ENCODE peak calls at places on chromosomes 16 and 17, in eight cellular contexts. One of them, this sample, is unnamed.

GRCh38 chr16:90046122-90046970 is 27.1 kb upstream of the DBNDD1 start:
- DNase-seq in HCT116: no peak
- DNase-seq in tibial artery: no peak
- DNase-seq in naive thymus-derived CD4-positive, alpha-beta T cell: no peak
- DNase-seq in MM.1S: no peak
- DNase-seq in GM23248: no peak
- DNase-seq in heart left ventricle: no peak
- DNase-seq in caudate nucleus: no peak
- DNase-seq in this sample: no peak

GRCh38 chr17:64009571-64010402 is 10.6 kb downstream of the ICAM2 start:
- DNase-seq in naive thymus-derived CD4-positive, alpha-beta T cell: no peak
- DNase-seq in MM.1S: no peak
- DNase-seq in tibial artery: no peak
- DNase-seq in heart left ventricle: no peak
- DNase-seq in caudate nucleus: no peak
- DNase-seq in HCT116: no peak
- DNase-seq in GM23248: peak; percentile 64
- DNase-seq in this sample: no peak

GRCh38 chr16:23976091-23977001 is 140.6 kb downstream of the PRKCB start:
- DNase-seq in HCT116: no peak
- DNase-seq in caudate nucleus: no peak
- DNase-seq in MM.1S: no peak
- DNase-seq in heart left ventricle: no peak
- DNase-seq in tibial artery: no peak
- DNase-seq in naive thymus-derived CD4-positive, alpha-beta T cell: no peak
- DNase-seq in GM23248: no peak
- DNase-seq in this sample: no peak

GRCh38 chr16:60419859-60420258 is 1616.4 kb downstream of the CDH8 start:
- DNase-seq in heart left ventricle: no peak
- DNase-seq in naive thymus-derived CD4-positive, alpha-beta T cell: no peak
- DNase-seq in HCT116: no peak
- DNase-seq in MM.1S: no peak
- DNase-seq in caudate nucleus: no peak
- DNase-seq in GM23248: no peak
- DNase-seq in tibial artery: no peak
- DNase-seq in this sample: no peak

GRCh38 chr16:88754912-88755744 is 29.9 kb downstream of the PIEZO1 start:
- DNase-seq in GM23248: peak; percentile 83
- DNase-seq in naive thymus-derived CD4-positive, alpha-beta T cell: no peak
- DNase-seq in heart left ventricle: no peak
- DNase-seq in caudate nucleus: no peak
- DNase-seq in HCT116: no peak
- DNase-seq in MM.1S: no peak
- DNase-seq in tibial artery: no peak
- DNase-seq in this sample: peak; percentile 43

GRCh38 chr17:63309021-63309420 is 137.1 kb downstream of the CYB561 start:
- DNase-seq in tibial artery: no peak
- DNase-seq in MM.1S: no peak
- DNase-seq in naive thymus-derived CD4-positive, alpha-beta T cell: no peak
- DNase-seq in GM23248: peak; percentile 45
- DNase-seq in caudate nucleus: no peak
- DNase-seq in HCT116: no peak
- DNase-seq in heart left ventricle: no peak
- DNase-seq in this sample: no peak

GRCh38 chr16:84795338-84796053 is 24.3 kb upstream of the CRISPLD2 start:
- DNase-seq in naive thymus-derived CD4-positive, alpha-beta T cell: no peak
- DNase-seq in tibial artery: peak; percentile 95
- DNase-seq in GM23248: peak; percentile 97
- DNase-seq in HCT116: no peak
- DNase-seq in caudate nucleus: no peak
- DNase-seq in MM.1S: no peak
- DNase-seq in heart left ventricle: peak; percentile 83
- DNase-seq in this sample: no peak

GRCh38 chr17:43732961-43733360 is 25.6 kb downstream of the SOST start:
- DNase-seq in naive thymus-derived CD4-positive, alpha-beta T cell: no peak
- DNase-seq in MM.1S: no peak
- DNase-seq in HCT116: no peak
- DNase-seq in heart left ventricle: no peak
- DNase-seq in GM23248: peak; percentile 91
- DNase-seq in caudate nucleus: no peak
- DNase-seq in tibial artery: no peak
- DNase-seq in this sample: no peak

GRCh38 chr17:79034931-79035485 is 11.0 kb downstream of the C1QTNF1 start:
- DNase-seq in GM23248: no peak
- DNase-seq in tibial artery: peak; percentile 40
- DNase-seq in naive thymus-derived CD4-positive, alpha-beta T cell: no peak
- DNase-seq in HCT116: no peak
- DNase-seq in heart left ventricle: no peak
- DNase-seq in MM.1S: no peak
- DNase-seq in caudate nucleus: no peak
- DNase-seq in this sample: no peak

GRCh38 chr16:87115646-87116045 is 201.5 kb downstream of the C16orf95 start:
- DNase-seq in tibial artery: no peak
- DNase-seq in MM.1S: no peak
- DNase-seq in naive thymus-derived CD4-positive, alpha-beta T cell: no peak
- DNase-seq in caudate nucleus: no peak
- DNase-seq in GM23248: no peak
- DNase-seq in HCT116: no peak
- DNase-seq in heart left ventricle: no peak
- DNase-seq in this sample: no peak

GRCh38 chr16:70808371-70808770 is 7.4 kb upstream of the VAC14 start:
- DNase-seq in HCT116: no peak
- DNase-seq in caudate nucleus: no peak
- DNase-seq in tibial artery: no peak
- DNase-seq in MM.1S: no peak
- DNase-seq in heart left ventricle: no peak
- DNase-seq in GM23248: no peak
- DNase-seq in naive thymus-derived CD4-positive, alpha-beta T cell: no peak
- DNase-seq in this sample: no peak

GRCh38 chr16:1561836-1562235 is 28.4 kb downstream of the TMEM204 start:
- DNase-seq in HCT116: no peak
- DNase-seq in naive thymus-derived CD4-positive, alpha-beta T cell: no peak
- DNase-seq in tibial artery: no peak
- DNase-seq in caudate nucleus: no peak
- DNase-seq in heart left ventricle: no peak
- DNase-seq in MM.1S: no peak
- DNase-seq in GM23248: no peak
- DNase-seq in this sample: no peak

GRCh38 chr17:45784583-45785372 is 658 bp downstream of the CRHR1 start:
- DNase-seq in tibial artery: no peak
- DNase-seq in naive thymus-derived CD4-positive, alpha-beta T cell: no peak
- DNase-seq in heart left ventricle: no peak
- DNase-seq in HCT116: no peak
- DNase-seq in MM.1S: no peak
- DNase-seq in GM23248: peak; percentile 52
- DNase-seq in caudate nucleus: no peak
- DNase-seq in this sample: peak; percentile 27

GRCh38 chr17:37310940-37311339 is 64.8 kb upstream of the C17orf78 start:
- DNase-seq in MM.1S: no peak
- DNase-seq in GM23248: peak; percentile 20
- DNase-seq in HCT116: no peak
- DNase-seq in naive thymus-derived CD4-positive, alpha-beta T cell: no peak
- DNase-seq in caudate nucleus: no peak
- DNase-seq in tibial artery: no peak
- DNase-seq in heart left ventricle: no peak
- DNase-seq in this sample: no peak

GRCh38 chr16:70159355-70160348 is 13.9 kb upstream of the CLEC18C start:
- DNase-seq in MM.1S: no peak
- DNase-seq in caudate nucleus: no peak
- DNase-seq in GM23248: peak; percentile 24
- DNase-seq in heart left ventricle: no peak
- DNase-seq in naive thymus-derived CD4-positive, alpha-beta T cell: no peak
- DNase-seq in HCT116: no peak
- DNase-seq in tibial artery: no peak
- DNase-seq in this sample: no peak

GRCh38 chr17:56309897-56310296 is 156.6 kb downstream of the ANKFN1 start:
- DNase-seq in HCT116: no peak
- DNase-seq in MM.1S: no peak
- DNase-seq in caudate nucleus: no peak
- DNase-seq in naive thymus-derived CD4-positive, alpha-beta T cell: no peak
- DNase-seq in GM23248: no peak
- DNase-seq in heart left ventricle: no peak
- DNase-seq in tibial artery: no peak
- DNase-seq in this sample: no peak

GRCh38 chr17:67477687-67478086 is 100.6 kb downstream of the PITPNC1 start:
- DNase-seq in caudate nucleus: no peak
- DNase-seq in tibial artery: no peak
- DNase-seq in naive thymus-derived CD4-positive, alpha-beta T cell: peak; percentile 26
- DNase-seq in HCT116: peak; percentile 43
- DNase-seq in heart left ventricle: no peak
- DNase-seq in MM.1S: no peak
- DNase-seq in GM23248: peak; percentile 85
- DNase-seq in this sample: peak; percentile 70

GRCh38 chr17:67475161-67475887 is 98.2 kb downstream of the PITPNC1 start:
- DNase-seq in caudate nucleus: no peak
- DNase-seq in heart left ventricle: peak; percentile 79
- DNase-seq in MM.1S: peak; percentile 24
- DNase-seq in GM23248: peak; percentile 86
- DNase-seq in tibial artery: peak; percentile 82
- DNase-seq in HCT116: peak; percentile 75
- DNase-seq in naive thymus-derived CD4-positive, alpha-beta T cell: peak; percentile 80
- DNase-seq in this sample: peak; percentile 85

GRCh38 chr17:67479119-67479517 is 102.0 kb downstream of the PITPNC1 start:
- DNase-seq in heart left ventricle: no peak
- DNase-seq in caudate nucleus: no peak
- DNase-seq in HCT116: no peak
- DNase-seq in MM.1S: no peak
- DNase-seq in tibial artery: no peak
- DNase-seq in naive thymus-derived CD4-positive, alpha-beta T cell: no peak
- DNase-seq in GM23248: no peak
- DNase-seq in this sample: no peak

GRCh38 chr17:67476787-67477335 is 99.8 kb downstream of the PITPNC1 start:
- DNase-seq in GM23248: peak; percentile 18
- DNase-seq in HCT116: no peak
- DNase-seq in caudate nucleus: no peak
- DNase-seq in naive thymus-derived CD4-positive, alpha-beta T cell: no peak
- DNase-seq in tibial artery: no peak
- DNase-seq in MM.1S: no peak
- DNase-seq in heart left ventricle: no peak
- DNase-seq in this sample: no peak

GRCh38 chr17:67478266-67479118 is 101.4 kb downstream of the PITPNC1 start:
- DNase-seq in GM23248: no peak
- DNase-seq in heart left ventricle: no peak
- DNase-seq in naive thymus-derived CD4-positive, alpha-beta T cell: no peak
- DNase-seq in caudate nucleus: no peak
- DNase-seq in HCT116: no peak
- DNase-seq in tibial artery: no peak
- DNase-seq in MM.1S: no peak
- DNase-seq in this sample: peak; percentile 24
- H3K27ac ChIP-seq in GM23248: peak overlapping the region; percentile 72
- H3K27ac ChIP-seq in heart left ventricle: peak overlapping the region; percentile 39
- H3K27ac ChIP-seq in naive thymus-derived CD4-positive, alpha-beta T cell: peak overlapping the region; percentile 77
- H3K27ac ChIP-seq in caudate nucleus: peak overlapping the region; percentile 95
- H3K27ac ChIP-seq in HCT116: no peak overlapping the region
- H3K27ac ChIP-seq in tibial artery: no peak overlapping the region
- H3K27ac ChIP-seq in MM.1S: no peak overlapping the region
- H3K27ac ChIP-seq in this sample: peak overlapping the region; percentile 34

GRCh38 chr17:6549384-6550036 is 6.8 kb downstream of the PITPNM3 start:
- DNase-seq in heart left ventricle: no peak
- DNase-seq in naive thymus-derived CD4-positive, alpha-beta T cell: no peak
- DNase-seq in tibial artery: no peak
- DNase-seq in GM23248: no peak
- DNase-seq in caudate nucleus: no peak
- DNase-seq in HCT116: no peak
- DNase-seq in MM.1S: no peak
- DNase-seq in this sample: no peak
- H3K27ac ChIP-seq in heart left ventricle: no peak overlapping the region
- H3K27ac ChIP-seq in naive thymus-derived CD4-positive, alpha-beta T cell: no peak overlapping the region
- H3K27ac ChIP-seq in tibial artery: no peak overlapping the region
- H3K27ac ChIP-seq in GM23248: no peak overlapping the region
- H3K27ac ChIP-seq in caudate nucleus: peak overlapping the region; percentile 73
- H3K27ac ChIP-seq in HCT116: no peak overlapping the region
- H3K27ac ChIP-seq in MM.1S: no peak overlapping the region
- H3K27ac ChIP-seq in this sample: no peak overlapping the region

GRCh38 chr16:11677451-11677951 is 9.2 kb downstream of the SNN start:
- DNase-seq in naive thymus-derived CD4-positive, alpha-beta T cell: no peak
- DNase-seq in caudate nucleus: no peak
- DNase-seq in heart left ventricle: peak; percentile 19
- DNase-seq in GM23248: peak; percentile 37
- DNase-seq in MM.1S: peak; percentile 13
- DNase-seq in HCT116: no peak
- DNase-seq in tibial artery: no peak
- DNase-seq in this sample: no peak
- H3K27ac ChIP-seq in naive thymus-derived CD4-positive, alpha-beta T cell: peak overlapping the region; percentile 20
- H3K27ac ChIP-seq in caudate nucleus: peak overlapping the region; percentile 52
- H3K27ac ChIP-seq in heart left ventricle: no peak overlapping the region
- H3K27ac ChIP-seq in GM23248: no peak overlapping the region
- H3K27ac ChIP-seq in MM.1S: peak overlapping the region; percentile 92
- H3K27ac ChIP-seq in HCT116: peak overlapping the region; percentile 4
- H3K27ac ChIP-seq in tibial artery: peak overlapping the region; percentile 21
- H3K27ac ChIP-seq in this sample: peak overlapping the region; percentile 34

GRCh38 chr17:41836550-41837196 is 641 bp upstream of the NT5C3B start:
- DNase-seq in tibial artery: no peak
- DNase-seq in HCT116: no peak
- DNase-seq in GM23248: peak; percentile 38
- DNase-seq in MM.1S: no peak
- DNase-seq in naive thymus-derived CD4-positive, alpha-beta T cell: no peak
- DNase-seq in heart left ventricle: no peak
- DNase-seq in caudate nucleus: no peak
- DNase-seq in this sample: no peak

GRCh38 chr17:41837761-41838538 is at the start of gene KLHL10:
- DNase-seq in HCT116: no peak
- DNase-seq in caudate nucleus: no peak
- DNase-seq in naive thymus-derived CD4-positive, alpha-beta T cell: no peak
- DNase-seq in GM23248: no peak
- DNase-seq in tibial artery: no peak
- DNase-seq in MM.1S: no peak
- DNase-seq in heart left ventricle: no peak
- DNase-seq in this sample: no peak

GRCh38 chr17:41835214-41835799 is 725 bp downstream of the NT5C3B start:
- DNase-seq in tibial artery: peak; percentile 48
- DNase-seq in caudate nucleus: no peak
- DNase-seq in naive thymus-derived CD4-positive, alpha-beta T cell: no peak
- DNase-seq in MM.1S: no peak
- DNase-seq in HCT116: no peak
- DNase-seq in GM23248: peak; percentile 39
- DNase-seq in heart left ventricle: no peak
- DNase-seq in this sample: no peak

GRCh38 chr17:41835800-41836549 is at the start of gene NT5C3B:
- DNase-seq in MM.1S: peak; percentile 52
- DNase-seq in GM23248: peak; percentile 68
- DNase-seq in HCT116: peak; percentile 7
- DNase-seq in naive thymus-derived CD4-positive, alpha-beta T cell: peak; percentile 20
- DNase-seq in heart left ventricle: peak; percentile 70
- DNase-seq in tibial artery: peak; percentile 78
- DNase-seq in caudate nucleus: peak; percentile 22
- DNase-seq in this sample: peak; percentile 50
- H3K27ac ChIP-seq in MM.1S: no peak within 1 kb of the TSS
- H3K27ac ChIP-seq in GM23248: no peak within 1 kb of the TSS
- H3K27ac ChIP-seq in HCT116: peak within 1 kb of the TSS; percentile 74
- H3K27ac ChIP-seq in naive thymus-derived CD4-positive, alpha-beta T cell: peak within 1 kb of the TSS; percentile 81
- H3K27ac ChIP-seq in heart left ventricle: peak within 1 kb of the TSS; percentile 33
- H3K27ac ChIP-seq in tibial artery: peak within 1 kb of the TSS; percentile 89
- H3K27ac ChIP-seq in caudate nucleus: peak within 1 kb of the TSS; percentile 76
- H3K27ac ChIP-seq in this sample: no peak within 1 kb of the TSS